ENCODE peak calls at places on chromosomes 12 and 14, in eight cellular contexts. Y, X, E, I, M, C, Z and U are unnamed samples.

GRCh38 chr14:57692671-57693070 is 173.2 kb downstream of the SLC35F4 start:
- DNase-seq in X (no peak), C (peak), I (peak), Z (peak), M (peak), Y (no peak), E (no peak), U (no peak)

GRCh38 chr12:51828951-51829581 is 19.5 kb downstream of the FIGNL2 start:
- DNase-seq in C (no peak), Z (no peak), Y (no peak), E (no peak), I (no peak), M (no peak), X (no peak), U (no peak)

GRCh38 chr12:132610051-132610759 is at the start of gene LRCOL1:
- DNase-seq in Y (no peak), M (no peak), Z (peak), I (no peak), X (no peak), E (no peak), C (no peak), U (no peak)

GRCh38 chr12:6104027-6104426 is 20.4 kb downstream of the VWF start:
- DNase-seq in M (no peak), C (no peak), E (no peak), Y (no peak), X (no peak), Z (no peak), I (no peak), U (no peak)

GRCh38 chr12:85630851-85631250 is 205.4 kb downstream of the RASSF9 start:
- DNase-seq in Y (no peak), E (no peak), C (no peak), I (no peak), X (no peak), M (no peak), Z (no peak), U (no peak)

GRCh38 chr14:90060312-90060964 is 1.4 kb upstream of the KCNK13 start:
- DNase-seq in C (peak), I (no peak), Z (no peak), Y (peak), E (peak), X (no peak), M (peak), U (peak)

GRCh38 chr14:66359500-66359899 is 126.7 kb upstream of the CCDC196 start:
- DNase-seq in X (peak), C (peak), I (peak), Y (peak), Z (peak), M (peak), E (no peak), U (peak)

GRCh38 chr14:95290769-95291440 is 28.8 kb downstream of the CLMN start:
- DNase-seq in Y (no peak), I (no peak), C (peak), E (no peak), M (peak), X (no peak), Z (no peak), U (no peak)

GRCh38 chr14:73725116-73726024 is 11.2 kb upstream of the PNMA1 start:
- DNase-seq in Z (no peak), M (no peak), Y (peak), E (no peak), X (no peak), I (no peak), C (no peak), U (no peak)

GRCh38 chr14:77120771-77121743 is 20.5 kb downstream of the ZDHHC22 start:
- DNase-seq in X (peak), I (peak), M (no peak), Z (no peak), C (peak), E (no peak), Y (no peak), U (no peak)

GRCh38 chr12:2384029-2384386 is 331.2 kb downstream of the CACNA1C start:
- DNase-seq in C (no peak), Z (no peak), I (no peak), E (no peak), M (no peak), X (no peak), Y (no peak), U (peak)

GRCh38 chr14:89427426-89428162 is 10.6 kb upstream of the FOXN3 start:
- DNase-seq in Y (no peak), I (no peak), E (no peak), M (no peak), X (no peak), C (no peak), Z (no peak), U (no peak)

GRCh38 chr12:31843399-31844095 is 114.7 kb upstream of the AMN1 start:
- DNase-seq in M (no peak), X (no peak), Z (no peak), Y (no peak), C (no peak), E (no peak), I (no peak), U (no peak)

GRCh38 chr14:51884086-51884927 is 23.9 kb downstream of the GNG2 start:
- DNase-seq in Y (no peak), Z (no peak), M (no peak), I (no peak), C (no peak), E (no peak), X (no peak), U (no peak)

GRCh38 chr14:99274346-99275221 is 2.6 kb upstream of the BCL11B start:
- DNase-seq in I (peak), C (peak), Y (peak), E (no peak), X (peak), M (peak), Z (peak), U (no peak)

GRCh38 chr12:116434155-116435065 is 124.8 kb upstream of the MAP1LC3B2 start:
- DNase-seq in E (no peak), X (no peak), M (peak), Y (no peak), C (no peak), I (no peak), Z (peak), U (no peak)

GRCh38 chr14:94058128-94058673 is 22.8 kb downstream of the DDX24 start:
- DNase-seq in I (no peak), E (no peak), C (no peak), M (no peak), Y (no peak), Z (no peak), X (no peak), U (no peak)

GRCh38 chr12:12133259-12133658 is 62.5 kb downstream of the BCL2L14 start:
- DNase-seq in Y (no peak), C (no peak), M (no peak), E (no peak), I (no peak), Z (no peak), X (no peak), U (no peak)

GRCh38 chr12:132736378-132736777 is 25.3 kb downstream of the ANKLE2 start:
- DNase-seq in I (no peak), Y (no peak), Z (no peak), C (no peak), M (no peak), E (no peak), X (no peak), U (no peak)

GRCh38 chr12:99277566-99277965 is 370.0 kb upstream of the GARIN6 start:
- DNase-seq in Z (no peak), M (peak), C (no peak), Y (no peak), X (no peak), E (no peak), I (no peak), U (no peak)

GRCh38 chr12:105769486-105769885 is 369.3 kb downstream of the NUAK1 start:
- DNase-seq in C (no peak), M (no peak), X (no peak), Z (no peak), I (no peak), Y (no peak), E (no peak), U (no peak)

GRCh38 chr12:104524026-104524425 is 67.3 kb downstream of the CHST11 start:
- DNase-seq in X (no peak), I (peak), Z (no peak), E (no peak), C (no peak), M (no peak), Y (no peak), U (no peak)